ENCODE peak calls at places on chromosomes 11 and 22, in seven cellular contexts. N, D, P, R, S, U and C are unnamed samples.

GRCh38 chr11:119368121-119369034 is 13.1 kb downstream of the USP2 start:
- DNase-seq in S (no peak), D (peak; percentile 68), N (peak; percentile 40), P (no peak), R (no peak), U (no peak), C (peak; percentile 72)

GRCh38 chr11:75841739-75842138 is 26.7 kb downstream of the UVRAG start:
- DNase-seq in U (no peak), P (no peak), R (no peak), N (no peak), D (no peak), S (no peak), C (no peak)

GRCh38 chr11:112320668-112321067 is 60.0 kb upstream of the PLET1 start:
- DNase-seq in D (no peak), P (no peak), R (no peak), N (no peak), U (peak; percentile 87), S (no peak), C (peak; percentile 77)

GRCh38 chr11:128734439-128735224 is 40.8 kb downstream of the FLI1 start:
- DNase-seq in U (no peak), R (no peak), N (peak; percentile 33), D (peak; percentile 70), P (no peak), S (no peak), C (peak; percentile 70)

GRCh38 chr11:109914038-109914437 is 179.2 kb upstream of the ZC3H12C start:
- DNase-seq in R (no peak), D (no peak), U (peak; percentile 86), S (no peak), P (no peak), N (no peak), C (no peak)

GRCh38 chr11:117230981-117231636 is 764 bp downstream of the PCSK7 start:
- DNase-seq in N (no peak), S (no peak), P (no peak), U (no peak), D (no peak), R (no peak), C (no peak)

GRCh38 chr11:45333506-45333971 is 47.4 kb upstream of the SYT13 start:
- DNase-seq in S (peak; percentile 1), D (peak; percentile 37), N (no peak), R (no peak), U (peak; percentile 35), P (no peak), C (no peak)

GRCh38 chr11:123193742-123194141 is 1.3 kb downstream of the CLMP start:
- DNase-seq in D (no peak), N (no peak), R (no peak), S (no peak), P (no peak), U (no peak), C (no peak)

GRCh38 chr22:38864361-38865191 is 7.4 kb downstream of the CBX6 start:
- DNase-seq in N (no peak), S (no peak), D (no peak), P (no peak), R (no peak), U (no peak), C (peak; percentile 78)

GRCh38 chr11:57597971-57598830 is 716 bp downstream of the SERPING1 start:
- DNase-seq in U (peak; percentile 13), D (no peak), S (no peak), N (peak; percentile 44), R (no peak), P (peak; percentile 77), C (peak; percentile 91)

GRCh38 chr11:11931461-11932055 is 76.9 kb downstream of the DKK3 start:
- DNase-seq in R (no peak), D (peak; percentile 54), N (no peak), U (peak; percentile 64), S (peak; percentile 32), P (peak; percentile 3), C (no peak)

GRCh38 chr11:81237139-81237538 is 1496.5 kb downstream of the FAM181B start:
- DNase-seq in S (peak; percentile 31), P (peak; percentile 20), R (no peak), D (peak; percentile 66), N (no peak), U (peak; percentile 64), C (no peak)

GRCh38 chr11:64725601-64726139 is 2.7 kb upstream of the NRXN2 start:
- DNase-seq in S (no peak), D (no peak), N (no peak), R (no peak), U (no peak), P (no peak), C (no peak)

GRCh38 chr11:66612458-66612857 is 4.0 kb upstream of the RBM14 start:
- DNase-seq in U (no peak), N (no peak), S (no peak), R (no peak), D (no peak), P (no peak), C (no peak)

GRCh38 chr11:17250561-17251350 is 25.8 kb upstream of the NUCB2 start:
- DNase-seq in R (no peak), P (no peak), D (no peak), S (no peak), N (no peak), U (peak; percentile 42), C (no peak)

GRCh38 chr11:111735262-111736116 is 30.7 kb downstream of the PPP2R1B start:
- DNase-seq in N (peak; percentile 80), D (no peak), R (no peak), U (peak; percentile 97), P (peak; percentile 27), S (no peak), C (peak; percentile 85)

GRCh38 chr11:61327669-61328071 is 5.2 kb downstream of the DDB1 start:
- DNase-seq in N (no peak), P (no peak), D (no peak), S (no peak), R (no peak), U (no peak), C (no peak)

GRCh38 chr22:45878051-45878764 is 98.8 kb downstream of the WNT7B start:
- DNase-seq in R (no peak), N (peak; percentile 19), P (no peak), D (peak; percentile 17), S (no peak), U (no peak), C (peak; percentile 50)

GRCh38 chr22:22714600-22715361 is 70.4 kb downstream of the GGTLC2 start:
- DNase-seq in N (no peak), R (no peak), D (peak; percentile 52), P (no peak), U (no peak), S (no peak), C (no peak)

GRCh38 chr11:128394436-128395089 is 192.8 kb downstream of the ETS1 start:
- DNase-seq in U (no peak), S (no peak), R (no peak), P (no peak), D (no peak), N (no peak), C (peak; percentile 63)

GRCh38 chr11:125123947-125124633 is 12.7 kb upstream of the TMEM218 start:
- DNase-seq in U (peak; percentile 52), S (peak; percentile 85), P (peak; percentile 64), R (peak; percentile 47), D (peak; percentile 67), N (peak; percentile 28), C (peak; percentile 64)